ENCODE peak calls at places on chromosomes 3 and 15, in five cellular contexts. H is GM23248, T is IMR-90, V is fibroblast of lung, R is astrocyte. Y is an unnamed sample.

GRCh38 chr3:148075829-148076716 is 621.6 kb upstream of the AGTR1 start:
- DNase-seq in H (peak; percentile 77), T (peak; percentile 59), V (peak; percentile 77), R (peak; percentile 44), Y (no peak)

GRCh38 chr3:24100694-24101402 is 155.8 kb downstream of the NR1D2 start:
- DNase-seq in T (peak; percentile 5), H (no peak), V (peak; percentile 65), R (no peak), Y (no peak)

GRCh38 chr3:120622870-120623718 is 27.0 kb downstream of the NDUFB4 start:
- DNase-seq in V (no peak), H (peak; percentile 74), R (peak; percentile 57), T (peak; percentile 82), Y (peak; percentile 16)

GRCh38 chr15:70519616-70520015 is 243.7 kb downstream of the UACA start:
- DNase-seq in H (no peak), V (no peak), R (no peak), T (no peak), Y (no peak)

GRCh38 chr3:150761831-150762661 is 923 bp downstream of the SIAH2 start:
- DNase-seq in V (peak; percentile 64), T (peak; percentile 56), R (peak; percentile 48), H (peak; percentile 84), Y (peak; percentile 47)

GRCh38 chr15:49415638-49416037 is 7.4 kb upstream of the FGF7 start:
- DNase-seq in T (peak; percentile 97), V (peak; percentile 99), H (peak; percentile 74), R (peak; percentile 79), Y (no peak)

GRCh38 chr3:176906046-176906905 is 291.0 kb downstream of the TBL1XR1 start:
- DNase-seq in R (peak; percentile 93), V (peak; percentile 80), T (peak; percentile 90), H (peak; percentile 54), Y (no peak)

GRCh38 chr3:143595456-143596077 is 252.7 kb downstream of the SLC9A9 start:
- DNase-seq in H (no peak), V (no peak), R (no peak), T (no peak), Y (no peak)

GRCh38 chr3:97121386-97121785 is 307.0 kb downstream of the EPHA6 start:
- DNase-seq in H (no peak), R (no peak), T (no peak), V (no peak), Y (no peak)

GRCh38 chr3:51706788-51707731 is at the start of gene GRM2:
- DNase-seq in V (peak; percentile 87), H (peak; percentile 85), T (peak; percentile 83), R (peak; percentile 77), Y (peak; percentile 34)

GRCh38 chr15:58003810-58004209 is 61.7 kb downstream of the ALDH1A2 start:
- DNase-seq in V (no peak), R (no peak), H (no peak), T (no peak), Y (no peak)

GRCh38 chr3:62142696-62143095 is 230.7 kb downstream of the FEZF2 start:
- DNase-seq in R (no peak), T (no peak), V (no peak), H (no peak), Y (no peak)

GRCh38 chr15:91445701-91446100 is 345.6 kb downstream of the SV2B start:
- DNase-seq in H (no peak), R (no peak), V (no peak), T (peak; percentile 4), Y (no peak)

GRCh38 chr15:80576519-80577090 is 118.5 kb upstream of the ABHD17C start:
- DNase-seq in R (no peak), V (no peak), T (no peak), H (no peak), Y (no peak)

GRCh38 chr15:41546846-41547786 is 3.1 kb upstream of the RPAP1 start:
- DNase-seq in V (peak; percentile 45), H (peak; percentile 85), R (peak; percentile 39), T (peak; percentile 59), Y (no peak)

GRCh38 chr3:185797993-185798830 is 26.6 kb downstream of the IGF2BP2 start:
- DNase-seq in R (no peak), H (no peak), T (no peak), V (no peak), Y (no peak)

GRCh38 chr15:69758810-69759410 is 306.3 kb downstream of the RPLP1 start:
- DNase-seq in V (peak; percentile 20), H (peak; percentile 22), T (peak; percentile 62), R (peak; percentile 66), Y (peak; percentile 87)

GRCh38 chr3:139202226-139202958 is 141.4 kb upstream of the MRPS22 start:
- DNase-seq in R (no peak), H (no peak), V (no peak), T (no peak), Y (peak; percentile 43)

GRCh38 chr3:142028174-142028833 is 121.0 kb downstream of the TFDP2 start:
- DNase-seq in R (peak; percentile 91), V (peak; percentile 87), H (peak; percentile 80), T (peak; percentile 90), Y (peak; percentile 67)

GRCh38 chr3:110625126-110625798 is 446.4 kb upstream of the NECTIN3 start:
- DNase-seq in H (no peak), V (no peak), T (no peak), R (no peak), Y (no peak)

GRCh38 chr3:12733566-12733965 is 25.5 kb downstream of the TMEM40 start:
- DNase-seq in V (no peak), R (no peak), H (no peak), T (no peak), Y (no peak)

GRCh38 chr15:43048935-43049334 is 56.9 kb downstream of the UBR1 start:
- DNase-seq in R (no peak), T (no peak), H (no peak), V (no peak), Y (no peak)

GRCh38 chr3:125165189-125165947 is 47.2 kb downstream of the SLC12A8 start:
- DNase-seq in H (peak; percentile 68), T (peak; percentile 35), V (peak; percentile 52), R (no peak), Y (no peak)

GRCh38 chr3:126360714-126361060 is 3.5 kb upstream of the KLF15 start:
- DNase-seq in T (no peak), V (no peak), H (no peak), R (no peak), Y (no peak)

GRCh38 chr15:88708256-88709054 is 69.6 kb downstream of the ISG20 start:
- DNase-seq in V (no peak), H (peak; percentile 60), R (no peak), T (no peak), Y (no peak)

GRCh38 chr15:68232937-68233336 is 3.4 kb upstream of the CLN6 start:
- DNase-seq in H (no peak), T (no peak), V (no peak), R (no peak), Y (no peak)

GRCh38 chr3:188624384-188624783 is 470.4 kb downstream of the LPP start:
- DNase-seq in V (peak; percentile 93), H (no peak), T (peak; percentile 72), R (peak; percentile 33), Y (no peak)

GRCh38 chr3:16303037-16303436 is 38.0 kb downstream of the OXNAD1 start:
- DNase-seq in R (peak; percentile 26), H (no peak), V (no peak), T (no peak), Y (no peak)

GRCh38 chr3:149506965-149507364 is 32.5 kb downstream of the TM4SF4 start:
- DNase-seq in R (no peak), H (no peak), V (no peak), T (no peak), Y (no peak)

GRCh38 chr3:153038367-153038766 is 123.7 kb upstream of the RAP2B start:
- DNase-seq in H (no peak), V (no peak), T (no peak), R (no peak), Y (no peak)
- H2AFZ ChIP-seq in H (no peak overlapping the region), V (no peak overlapping the region), T (no peak overlapping the region), R (no peak overlapping the region), Y (no peak overlapping the region)

DNA sequence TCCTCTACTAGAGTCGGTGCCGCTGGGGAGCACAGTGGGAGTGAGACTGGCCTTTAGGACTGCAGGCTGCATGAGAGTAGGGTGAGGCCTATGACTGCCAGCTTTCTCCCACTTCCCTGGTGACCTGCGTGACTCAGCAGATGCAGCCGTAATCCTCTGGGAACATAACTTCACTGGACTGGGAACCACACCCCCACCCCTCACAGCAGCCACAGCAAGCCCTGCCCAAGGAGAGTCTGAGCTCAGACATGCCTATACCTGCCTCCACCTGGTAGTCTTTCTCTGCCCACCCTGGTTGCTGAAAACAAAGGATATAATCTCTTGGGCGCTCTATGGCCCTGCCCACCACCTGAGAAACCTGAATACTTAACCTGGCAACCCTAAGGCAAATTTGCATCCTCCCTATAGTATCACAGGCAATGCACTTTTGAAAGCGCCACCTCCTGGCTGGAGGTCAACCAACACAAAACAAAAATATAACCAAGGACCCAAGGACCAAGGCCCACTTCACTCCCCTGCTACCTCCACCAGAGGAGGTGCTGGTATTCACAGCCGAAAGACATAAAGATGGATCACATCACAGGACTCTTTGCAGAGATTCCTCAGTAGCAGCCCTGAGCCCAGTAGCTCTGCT is 308.9 kb downstream of the CTNNB1 start:
- DNase-seq in T (no peak), H (peak; percentile 5), V (no peak), R (peak; percentile 22), Y (no peak)
- H3K27ac ChIP-seq in T (no peak overlapping the region), H (no peak overlapping the region), V (no peak overlapping the region), R (no peak overlapping the region), Y (no peak overlapping the region)

DNA sequence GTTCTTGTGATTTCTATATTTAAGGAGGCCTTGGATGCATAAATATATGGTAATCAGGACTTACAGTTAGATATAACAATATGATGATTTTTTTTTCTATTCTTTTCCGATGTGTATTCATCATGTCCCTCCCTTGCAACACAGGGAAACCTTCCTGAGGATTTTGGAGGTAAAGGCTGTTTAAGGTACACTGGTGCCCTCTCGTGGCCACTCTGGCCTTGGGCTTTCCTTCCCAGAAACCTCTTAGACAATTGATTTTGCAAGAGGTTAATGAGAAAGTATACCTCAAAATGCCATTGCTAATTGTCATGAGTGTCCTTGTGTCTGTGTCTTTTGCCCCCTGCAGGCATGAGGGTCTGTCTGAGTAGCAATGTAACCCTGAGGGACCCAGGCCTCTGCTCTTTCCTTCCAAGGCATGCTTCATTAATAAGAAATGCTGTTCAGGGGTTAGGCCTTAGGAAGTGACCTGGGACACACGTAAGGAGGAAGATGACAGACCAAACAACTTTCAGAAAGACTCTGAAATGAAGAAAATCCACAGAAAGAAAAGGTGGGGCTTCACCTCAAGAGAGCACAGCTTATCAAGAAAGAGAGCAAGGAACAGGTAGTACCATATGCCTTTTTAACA is 70.3 kb upstream of the PPP2R3A start:
- DNase-seq in V (peak; percentile 83), H (peak; percentile 89), T (peak; percentile 79), R (peak; percentile 57), Y (peak; percentile 57)
- H2AFZ ChIP-seq in V (no peak overlapping the region), H (peak overlapping the region; percentile 50), T (peak overlapping the region; percentile 68), R (peak overlapping the region; percentile 19), Y (no peak overlapping the region)

DNA sequence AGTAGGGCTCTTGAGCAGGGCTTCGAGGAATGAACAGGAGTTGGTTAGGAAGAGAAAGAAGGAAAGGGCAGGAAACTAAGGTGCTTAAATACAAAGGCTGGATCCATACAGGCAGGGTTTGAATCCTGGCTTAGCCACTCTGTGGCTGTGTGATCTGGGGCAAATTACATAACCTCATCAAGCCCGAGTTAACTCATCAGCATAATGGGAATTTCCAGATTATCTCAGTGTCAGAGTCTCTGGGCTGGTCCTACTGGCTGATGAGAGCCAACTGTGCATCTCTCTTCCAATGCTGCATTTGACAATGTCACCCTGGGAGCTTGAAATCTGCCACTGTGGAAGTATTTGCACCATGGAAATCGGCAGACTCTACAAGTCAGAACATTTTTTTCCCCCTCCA is 83.8 kb upstream of the SLC6A6 start:
- DNase-seq in V (no peak), R (no peak), T (no peak), H (no peak), Y (no peak)
- H3K27ac ChIP-seq in V (no peak overlapping the region), R (no peak overlapping the region), T (no peak overlapping the region), H (no peak overlapping the region), Y (no peak overlapping the region)

GRCh38 chr3:100516843-100517242 is 24.4 kb downstream of the TMEM45A start:
- DNase-seq in V (peak; percentile 23), T (peak; percentile 55), H (peak; percentile 90), R (peak; percentile 48), Y (no peak)
- H2AFZ ChIP-seq in V (no peak overlapping the region), T (no peak overlapping the region), H (no peak overlapping the region), R (no peak overlapping the region), Y (no peak overlapping the region)

Y was measured in DND-41.